ENCODE peak calls at places on chromosomes 4 and X, in seven cellular contexts. T, D, V, N, L, J and F are unnamed samples.

GRCh38 chr4:130478406-130478805 is 1382.5 kb downstream of the C4orf33 start:
- DNase-seq in T (no peak), D (no peak), V (no peak), N (no peak), L (no peak), J (no peak), F (no peak)

GRCh38 chr4:101102114-101102752 is 245.1 kb downstream of the PPP3CA start:
- DNase-seq in T (no peak), D (peak), V (peak), N (no peak), L (peak), J (peak), F (peak)

GRCh38 chr4:81360722-81361121 is 111.0 kb downstream of the RASGEF1B start:
- DNase-seq in T (no peak), D (no peak), V (no peak), N (no peak), L (no peak), J (no peak), F (no peak)

GRCh38 chrX:22015144-22015750 is 16.9 kb upstream of the PHEX start:
- DNase-seq in T (no peak), D (no peak), V (no peak), N (no peak), L (no peak), J (no peak), F (no peak)

GRCh38 chr4:152590179-152591031 is 54.5 kb upstream of the FBXW7 start:
- DNase-seq in T (no peak), D (no peak), V (no peak), N (no peak), L (no peak), J (no peak), F (peak)

GRCh38 chr4:98466868-98467599 is 191.4 kb downstream of the TSPAN5 start:
- DNase-seq in T (no peak), D (no peak), V (no peak), N (no peak), L (no peak), J (no peak), F (no peak)

GRCh38 chrX:71627588-71628404 is 9.5 kb upstream of the CXCR3 start:
- DNase-seq in T (no peak), D (no peak), V (no peak), N (no peak), L (no peak), J (no peak), F (no peak)

GRCh38 chr4:72110886-72111285 is 79.1 kb downstream of the NPFFR2 start:
- DNase-seq in T (no peak), D (no peak), V (no peak), N (no peak), L (no peak), J (no peak), F (no peak)

GRCh38 chrX:150456466-150456865 is 93.3 kb downstream of the MAMLD1 start:
- DNase-seq in T (no peak), D (no peak), V (no peak), N (peak), L (no peak), J (no peak), F (no peak)

GRCh38 chr4:176499518-176499917 is 179.8 kb downstream of the SPCS3 start:
- DNase-seq in T (no peak), D (no peak), V (no peak), N (no peak), L (no peak), J (no peak), F (no peak)

GRCh38 chr4:176498857-176499256 is 179.1 kb downstream of the SPCS3 start:
- DNase-seq in T (no peak), D (no peak), V (no peak), N (no peak), L (no peak), J (no peak), F (no peak)

DNA sequence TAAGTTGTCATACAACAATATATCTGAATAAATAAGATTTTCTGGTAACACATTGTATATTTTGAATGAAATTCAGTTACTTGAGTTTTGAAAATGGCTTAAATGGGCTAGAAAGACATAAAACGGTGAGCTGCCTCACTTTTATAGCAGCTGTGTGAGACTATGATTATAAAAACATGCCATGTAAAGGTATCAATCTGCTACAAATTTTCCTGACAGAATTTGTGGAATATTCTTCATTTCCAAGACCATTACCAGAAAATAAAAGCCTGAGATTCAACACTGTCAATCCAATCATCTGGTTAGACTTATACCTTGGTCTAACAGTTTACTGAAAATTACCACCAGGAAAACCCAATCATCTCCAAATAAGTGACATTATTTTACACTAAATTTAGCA is 181.1 kb downstream of the SPCS3 start:
- DNase-seq in T (no peak), D (no peak), V (no peak), N (no peak), L (no peak), J (no peak), F (no peak)
- TF ChIP-seq EP300 in T (no peak), D (no peak), V (no peak), N (no peak), L (no peak), J (no peak), F (no peak)

DNA sequence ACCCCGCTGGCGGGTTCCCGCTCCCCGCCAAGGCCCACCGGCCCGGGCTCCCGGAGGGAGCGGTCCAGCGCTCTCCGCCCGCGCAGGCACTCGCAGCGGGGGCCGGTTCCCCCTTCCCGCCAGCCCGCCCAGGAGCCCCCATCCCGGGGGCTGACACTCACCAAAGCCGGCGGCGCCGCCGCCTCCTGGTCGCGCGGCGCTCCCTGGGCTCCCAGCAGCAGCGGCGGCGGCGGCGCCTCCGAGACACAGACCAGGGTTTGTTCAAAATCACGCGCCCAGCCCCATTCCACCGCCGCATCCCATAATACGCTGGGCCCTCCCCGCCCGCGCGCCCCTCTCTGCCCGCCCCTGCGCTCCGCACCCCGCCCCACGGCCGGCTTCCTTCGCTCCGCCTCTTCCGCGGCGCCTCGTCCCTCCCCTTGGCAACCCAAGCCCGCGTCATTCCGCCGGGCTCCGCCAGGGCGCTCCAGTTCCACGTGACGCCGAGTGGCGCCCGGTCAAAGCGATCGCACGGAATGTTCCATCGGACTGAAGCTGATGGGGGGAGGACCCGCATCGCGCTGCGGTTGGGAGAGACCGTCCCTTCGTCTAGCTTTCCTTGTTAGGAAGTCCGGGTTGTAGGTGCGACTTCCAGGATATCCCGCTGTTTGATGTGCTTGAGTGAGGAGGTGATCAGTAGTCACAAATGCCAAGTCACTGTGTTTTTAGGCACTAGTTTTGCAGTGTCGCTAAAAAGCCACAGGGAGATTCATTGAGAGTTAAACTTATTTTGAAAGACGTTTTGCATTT is 2.2 kb upstream of the LIN54 start:
- DNase-seq in T (peak), D (peak), V (peak), N (peak), L (peak), J (peak), F (peak)
- TF ChIP-seq EP300 in T (no peak), D (peak), V (peak), N (peak), L (peak), J (no peak), F (no peak)

GRCh38 chr4:4302416-4302815 is 12.4 kb downstream of the ZBTB49 start:
- DNase-seq in T (no peak), D (no peak), V (no peak), N (no peak), L (no peak), J (no peak), F (no peak)
- TF ChIP-seq EP300 in T (no peak), D (no peak), V (no peak), N (no peak), L (no peak), J (no peak), F (no peak)

DNA sequence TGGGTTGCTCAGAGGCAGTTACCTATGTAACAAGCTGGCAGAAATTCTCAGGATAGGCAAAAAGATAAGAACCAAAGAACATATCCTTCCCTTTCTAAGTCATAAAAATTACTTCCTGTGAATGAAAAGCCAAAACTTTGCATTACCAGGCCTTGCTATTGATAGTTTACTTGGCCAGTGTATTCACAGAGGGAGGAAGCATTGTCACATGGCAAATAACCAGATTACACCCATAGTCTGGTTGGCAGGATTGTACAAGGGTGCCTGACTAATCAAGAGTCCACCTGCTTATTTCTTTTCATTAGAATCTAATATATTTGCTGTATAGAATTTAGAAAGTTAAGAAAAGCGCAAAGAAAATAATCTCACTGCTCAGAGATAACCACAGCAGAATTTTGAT is 14.1 kb downstream of the XIAP start:
- DNase-seq in T (no peak), D (no peak), V (no peak), N (no peak), L (no peak), J (no peak), F (no peak)
- TF ChIP-seq EP300 in T (no peak), D (no peak), V (no peak), N (no peak), L (no peak), J (no peak), F (no peak)

GRCh38 chrX:40166582-40166981 is 68.8 kb upstream of the BCOR start:
- DNase-seq in T (no peak), D (no peak), V (no peak), N (no peak), L (no peak), J (peak), F (no peak)
- TF ChIP-seq EP300 in T (no peak), D (no peak), V (no peak), N (no peak), L (no peak), J (no peak), F (no peak)

GRCh38 chr4:135949926-135950325 is 1582.4 kb downstream of the PCDH18 start:
- DNase-seq in T (no peak), D (no peak), V (no peak), N (no peak), L (no peak), J (no peak), F (no peak)

DNA sequence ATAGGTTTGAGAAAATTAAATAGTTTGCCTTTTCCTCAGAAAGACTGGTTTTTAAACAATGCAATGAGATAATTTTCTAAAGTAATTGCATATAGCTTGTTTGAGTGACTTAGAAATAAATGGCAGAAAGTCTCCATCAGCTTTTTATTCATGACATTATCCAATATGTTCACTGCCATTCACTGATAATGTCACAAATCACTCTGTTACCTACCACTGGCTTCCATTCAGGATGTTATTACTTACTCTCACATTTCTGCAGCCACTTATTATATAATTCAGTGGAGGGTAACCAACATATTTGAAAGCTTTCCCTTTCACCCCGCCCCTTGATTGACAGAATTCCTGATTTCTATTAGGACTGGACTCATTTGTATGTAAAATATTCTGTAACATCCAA is 1583.5 kb downstream of the PCDH18 start:
- DNase-seq in T (no peak), D (no peak), V (no peak), N (no peak), L (no peak), J (no peak), F (no peak)
- TF ChIP-seq EP300 in T (no peak), D (no peak), V (no peak), N (no peak), L (no peak), J (no peak), F (no peak)

GRCh38 chr4:8037150-8037769 is 97.6 kb upstream of the AFAP1 start:
- DNase-seq in T (no peak), D (no peak), V (no peak), N (no peak), L (no peak), J (no peak), F (no peak)
- TF ChIP-seq EP300 in T (no peak), D (no peak), V (no peak), N (no peak), L (no peak), J (no peak), F (no peak)

GRCh38 chrX:78957768-78958130 is 12.6 kb downstream of the P2RY10 start:
- DNase-seq in T (no peak), D (no peak), V (no peak), N (no peak), L (no peak), J (no peak), F (no peak)
- TF ChIP-seq EP300 in T (no peak), D (no peak), V (no peak), N (no peak), L (no peak), J (no peak), F (no peak)

DNA sequence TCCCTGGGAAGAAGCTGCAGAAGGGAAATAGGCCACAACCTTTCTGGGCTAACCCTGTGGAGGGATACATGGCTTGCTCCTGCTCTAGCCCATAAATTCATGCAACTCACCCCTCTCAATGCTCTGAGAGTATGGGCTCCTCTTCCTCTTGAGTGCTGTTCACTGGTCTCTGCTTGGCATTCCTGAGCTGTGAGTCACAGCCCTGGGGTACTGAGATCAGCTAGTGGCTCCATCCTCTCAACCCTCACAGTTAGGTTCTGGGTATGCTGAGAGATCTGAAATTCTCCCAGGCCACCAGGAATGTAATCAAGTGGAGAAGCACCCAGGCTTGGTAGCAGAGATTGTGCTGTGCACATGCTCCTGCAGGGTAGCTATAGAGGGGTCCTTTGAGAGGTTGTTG is 60.6 kb upstream of the SPANXN2 start:
- DNase-seq in T (no peak), D (no peak), V (no peak), N (no peak), L (no peak), J (no peak), F (no peak)
- TF ChIP-seq EP300 in T (no peak), D (no peak), V (no peak), N (no peak), L (no peak), J (no peak), F (no peak)

DNA sequence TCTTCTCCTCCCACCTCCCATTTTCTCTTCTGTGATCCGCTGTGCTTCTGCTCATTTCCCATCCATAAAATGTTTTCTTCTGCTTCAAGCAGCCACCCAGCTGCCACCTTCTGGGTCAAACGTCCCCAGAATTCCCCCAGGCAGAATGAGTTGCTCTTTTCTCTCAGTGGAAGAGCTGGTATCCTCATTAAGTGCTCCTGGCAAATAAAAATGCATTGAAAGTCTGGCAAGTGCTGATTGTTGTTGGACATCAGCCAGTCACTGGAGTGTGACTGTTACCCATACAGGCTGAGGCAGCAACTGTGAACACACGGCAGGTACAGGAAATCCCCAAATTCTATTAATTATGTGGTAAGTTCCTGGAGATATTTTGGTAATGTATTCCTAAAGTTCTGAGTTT is 52.6 kb downstream of the LIMCH1 start:
- DNase-seq in T (no peak), D (no peak), V (no peak), N (no peak), L (no peak), J (no peak), F (no peak)
- TF ChIP-seq EP300 in T (no peak), D (no peak), V (no peak), N (no peak), L (no peak), J (no peak), F (no peak)